ENCODE peak calls at places on chromosomes 4 and X, in seven cellular contexts. O is stimulated activated CD4-positive, alpha-beta T cell treated with anti-CD3 and anti-CD28 coated beads, TNF-alpha, amount 100 ng/mL, for 1 hour; U is mammary epithelial cell; I is GM23248; R is GM19239; H is ovary; K is CD8-positive, alpha-beta T cell. M is an unnamed sample.

GRCh38 chr4:76677571-76678326 is 220.2 kb downstream of the SOWAHB start:
- DNase-seq in O (no peak), U (no peak), I (no peak), R (no peak), H (no peak), K (no peak), M (no peak)

GRCh38 chr4:98341309-98341708 is 80.1 kb downstream of the RAP1GDS1 start:
- DNase-seq in O (no peak), U (no peak), I (peak; percentile 59), R (no peak), H (no peak), K (no peak), M (no peak)

GRCh38 chr4:166014411-166014810 is 141.4 kb downstream of the TLL1 start:
- DNase-seq in O (no peak), U (peak; percentile 83), I (no peak), R (no peak), H (no peak), K (no peak), M (no peak)

GRCh38 chrX:49155243-49155899 is 7.2 kb upstream of the MAGIX start:
- DNase-seq in O (no peak), U (peak; percentile 68), I (peak; percentile 79), R (no peak), H (no peak), K (no peak), M (no peak)

GRCh38 chrX:19958530-19959486 is 32.1 kb downstream of the BCLAF3 start:
- DNase-seq in O (no peak), U (no peak), I (no peak), R (no peak), H (no peak), K (no peak), M (no peak)

GRCh38 chr4:88022289-88022688 is 14.9 kb downstream of the PKD2 start:
- DNase-seq in O (no peak), U (no peak), I (no peak), R (no peak), H (no peak), K (no peak), M (no peak)

GRCh38 chr4:26020896-26021295 is 106.9 kb downstream of the SMIM20 start:
- DNase-seq in O (no peak), U (peak; percentile 23), I (peak; percentile 70), R (no peak), H (no peak), K (no peak), M (no peak)

GRCh38 chr4:158229768-158230167 is 19.5 kb downstream of the TMEM144 start:
- DNase-seq in O (no peak), U (no peak), I (no peak), R (no peak), H (no peak), K (no peak), M (no peak)

GRCh38 chr4:140061883-140062282 is 92.1 kb downstream of the MAML3 start:
- DNase-seq in O (no peak), U (peak; percentile 45), I (no peak), R (no peak), H (no peak), K (no peak), M (no peak)